ENCODE peak calls at places on chromosomes 16 and 17, in four cellular contexts. Q is uterus, Z is GM04503, U is kidney. X is an unnamed sample.

GRCh38 chr16:72256398-72257048 is 84.6 kb upstream of the PMFBP1 start:
- DNase-seq in Q (no peak), U (no peak), Z (peak), X (no peak)

GRCh38 chr16:78738557-78738956 is 639.1 kb downstream of the WWOX start:
- DNase-seq in Z (no peak), Q (no peak), U (no peak), X (no peak)

GRCh38 chr17:1979182-1979980 is 45.8 kb downstream of the RTN4RL1 start:
- DNase-seq in Z (no peak), U (peak), Q (no peak), X (no peak)

GRCh38 chr17:36629252-36629847 is 28.0 kb downstream of the MRM1 start:
- DNase-seq in U (peak), Z (no peak), Q (peak), X (peak)

GRCh38 chr16:77963185-77964044 is 58.9 kb upstream of the CLEC3A start:
- DNase-seq in Z (no peak), U (no peak), Q (no peak), X (no peak)

GRCh38 chr17:9162275-9162985 is 141.1 kb downstream of the NTN1 start:
- DNase-seq in U (no peak), Z (no peak), Q (no peak), X (no peak)

GRCh38 chr16:85307552-85308364 is 195.5 kb upstream of the CIBAR2 start:
- DNase-seq in Z (no peak), Q (no peak), U (no peak), X (no peak)

GRCh38 chr17:51128089-51128488 is 7.4 kb upstream of the SPAG9 start:
- DNase-seq in Q (no peak), U (no peak), Z (no peak), X (no peak)

X was measured in transverse colon.